ENCODE peak calls at places on chromosome 21, in nine cellular contexts. One of them, this sample, is unnamed.

GRCh38 chr21:14569868-14570267 is 23.8 kb upstream of the SAMSN1 start:
- DNase-seq in cardiac fibroblast: no peak
- DNase-seq in Peyer's patch: no peak
- DNase-seq in adrenal gland: no peak
- DNase-seq in HT1080: no peak
- DNase-seq in LoVo: no peak
- DNase-seq in AG20443: no peak
- DNase-seq in islet precursor cell: no peak
- DNase-seq in ACHN: no peak
- DNase-seq in this sample: no peak

GRCh38 chr21:15687208-15687607 is 42.6 kb upstream of the USP25 start:
- DNase-seq in cardiac fibroblast: peak; percentile 61
- DNase-seq in Peyer's patch: no peak
- DNase-seq in adrenal gland: no peak
- DNase-seq in HT1080: peak; percentile 34
- DNase-seq in LoVo: no peak
- DNase-seq in AG20443: no peak
- DNase-seq in islet precursor cell: no peak
- DNase-seq in ACHN: no peak
- DNase-seq in this sample: no peak

GRCh38 chr21:41213081-41213480 is 45.1 kb downstream of the BACE2 start:
- DNase-seq in cardiac fibroblast: no peak
- DNase-seq in Peyer's patch: no peak
- DNase-seq in adrenal gland: no peak
- DNase-seq in HT1080: no peak
- DNase-seq in LoVo: no peak
- DNase-seq in AG20443: no peak
- DNase-seq in islet precursor cell: no peak
- DNase-seq in ACHN: no peak
- DNase-seq in this sample: no peak

GRCh38 chr21:27674037-27674436 is 707.1 kb upstream of the ADAMTS5 start:
- DNase-seq in cardiac fibroblast: peak; percentile 92
- DNase-seq in Peyer's patch: no peak
- DNase-seq in adrenal gland: no peak
- DNase-seq in HT1080: peak; percentile 68
- DNase-seq in LoVo: no peak
- DNase-seq in AG20443: peak; percentile 83
- DNase-seq in islet precursor cell: no peak
- DNase-seq in ACHN: no peak
- DNase-seq in this sample: no peak

GRCh38 chr21:41706263-41706639 is 60.6 kb downstream of the RIPK4 start:
- DNase-seq in cardiac fibroblast: no peak
- DNase-seq in Peyer's patch: peak; percentile 77
- DNase-seq in adrenal gland: no peak
- DNase-seq in HT1080: no peak
- DNase-seq in LoVo: no peak
- DNase-seq in AG20443: no peak
- DNase-seq in islet precursor cell: no peak
- DNase-seq in ACHN: no peak
- DNase-seq in this sample: no peak

GRCh38 chr21:17270234-17270633 is 242.6 kb upstream of the CXADR start:
- DNase-seq in cardiac fibroblast: peak; percentile 66
- DNase-seq in Peyer's patch: no peak
- DNase-seq in adrenal gland: peak; percentile 65
- DNase-seq in HT1080: peak; percentile 3
- DNase-seq in LoVo: peak; percentile 44
- DNase-seq in AG20443: peak; percentile 52
- DNase-seq in islet precursor cell: peak; percentile 51
- DNase-seq in ACHN: peak; percentile 36
- DNase-seq in this sample: no peak

GRCh38 chr21:46127239-46128105 is 27.9 kb downstream of the FTCD start:
- DNase-seq in cardiac fibroblast: no peak
- DNase-seq in Peyer's patch: peak; percentile 45
- DNase-seq in adrenal gland: no peak
- DNase-seq in HT1080: no peak
- DNase-seq in LoVo: no peak
- DNase-seq in AG20443: no peak
- DNase-seq in islet precursor cell: peak; percentile 49
- DNase-seq in ACHN: no peak
- DNase-seq in this sample: no peak

GRCh38 chr21:20662523-20662922 is 335.7 kb upstream of the NCAM2 start:
- DNase-seq in cardiac fibroblast: no peak
- DNase-seq in Peyer's patch: no peak
- DNase-seq in adrenal gland: no peak
- DNase-seq in HT1080: peak; percentile 8
- DNase-seq in LoVo: no peak
- DNase-seq in AG20443: no peak
- DNase-seq in islet precursor cell: no peak
- DNase-seq in ACHN: no peak
- DNase-seq in this sample: no peak

GRCh38 chr21:41622831-41623548 is 115.0 kb upstream of the TMPRSS2 start:
- DNase-seq in cardiac fibroblast: peak; percentile 66
- DNase-seq in Peyer's patch: no peak
- DNase-seq in adrenal gland: no peak
- DNase-seq in HT1080: no peak
- DNase-seq in LoVo: no peak
- DNase-seq in AG20443: no peak
- DNase-seq in islet precursor cell: no peak
- DNase-seq in ACHN: no peak
- DNase-seq in this sample: no peak

GRCh38 chr21:29626787-29627470 is 312.9 kb downstream of the GRIK1 start:
- DNase-seq in cardiac fibroblast: no peak
- DNase-seq in Peyer's patch: no peak
- DNase-seq in adrenal gland: no peak
- DNase-seq in HT1080: no peak
- DNase-seq in LoVo: no peak
- DNase-seq in AG20443: peak; percentile 10
- DNase-seq in islet precursor cell: no peak
- DNase-seq in ACHN: no peak
- DNase-seq in this sample: no peak

GRCh38 chr21:42366292-42367010 is at the start of gene TFF1:
- DNase-seq in cardiac fibroblast: peak; percentile 12
- DNase-seq in Peyer's patch: no peak
- DNase-seq in adrenal gland: peak; percentile 80
- DNase-seq in HT1080: peak; percentile 69
- DNase-seq in LoVo: peak; percentile 43
- DNase-seq in AG20443: no peak
- DNase-seq in islet precursor cell: no peak
- DNase-seq in ACHN: no peak
- DNase-seq in this sample: no peak

GRCh38 chr21:15659768-15660423 is 69.9 kb upstream of the USP25 start:
- DNase-seq in cardiac fibroblast: no peak
- DNase-seq in Peyer's patch: no peak
- DNase-seq in adrenal gland: no peak
- DNase-seq in HT1080: no peak
- DNase-seq in LoVo: peak; percentile 70
- DNase-seq in AG20443: peak; percentile 24
- DNase-seq in islet precursor cell: no peak
- DNase-seq in ACHN: peak; percentile 75
- DNase-seq in this sample: no peak

GRCh38 chr21:46425566-46425965 is 33.1 kb upstream of the DIP2A start:
- DNase-seq in cardiac fibroblast: no peak
- DNase-seq in Peyer's patch: no peak
- DNase-seq in adrenal gland: no peak
- DNase-seq in HT1080: no peak
- DNase-seq in LoVo: no peak
- DNase-seq in AG20443: no peak
- DNase-seq in islet precursor cell: no peak
- DNase-seq in ACHN: no peak
- DNase-seq in this sample: no peak

GRCh38 chr21:33451634-33452071 is 28.1 kb downstream of the TMEM50B start:
- DNase-seq in cardiac fibroblast: peak; percentile 41
- DNase-seq in Peyer's patch: peak; percentile 52
- DNase-seq in adrenal gland: no peak
- DNase-seq in HT1080: peak; percentile 49
- DNase-seq in LoVo: peak; percentile 9
- DNase-seq in AG20443: no peak
- DNase-seq in islet precursor cell: no peak
- DNase-seq in ACHN: no peak
- DNase-seq in this sample: no peak

GRCh38 chr21:44931137-44931500 is 8.7 kb upstream of the SLX9 start:
- DNase-seq in cardiac fibroblast: peak; percentile 85
- DNase-seq in Peyer's patch: no peak
- DNase-seq in adrenal gland: peak; percentile 38
- DNase-seq in HT1080: no peak
- DNase-seq in LoVo: no peak
- DNase-seq in AG20443: peak; percentile 62
- DNase-seq in islet precursor cell: no peak
- DNase-seq in ACHN: no peak
- DNase-seq in this sample: no peak

GRCh38 chr21:36030581-36031189 is 29.6 kb downstream of the SETD4 start:
- DNase-seq in cardiac fibroblast: peak; percentile 41
- DNase-seq in Peyer's patch: no peak
- DNase-seq in adrenal gland: no peak
- DNase-seq in HT1080: no peak
- DNase-seq in LoVo: no peak
- DNase-seq in AG20443: no peak
- DNase-seq in islet precursor cell: no peak
- DNase-seq in ACHN: no peak
- DNase-seq in this sample: no peak

This sample was measured in lung.